ENCODE peak calls at places on chromosomes 5 and 9, in six cellular contexts. V, G, B, I, M and L are unnamed samples.

GRCh38 chr9:79701651-79702050 is 129.9 kb downstream of the TLE4 start:
- DNase-seq in V (no peak), G (no peak), B (no peak), I (no peak), M (no peak), L (peak; percentile 77)

GRCh38 chr9:129316281-129317030 is 138.4 kb upstream of the IER5L start:
- DNase-seq in V (no peak), G (no peak), B (no peak), I (no peak), M (no peak), L (no peak)

GRCh38 chr5:180824630-180825476 is 22.2 kb upstream of the MGAT1 start:
- DNase-seq in V (no peak), G (no peak), B (peak; percentile 54), I (no peak), M (no peak), L (no peak)

GRCh38 chr5:14435481-14435880 is 146.1 kb upstream of the OTULINL start:
- DNase-seq in V (no peak), G (no peak), B (no peak), I (no peak), M (no peak), L (no peak)

GRCh38 chr5:39200081-39200480 is 19.3 kb downstream of the FYB1 start:
- DNase-seq in V (no peak), G (no peak), B (no peak), I (no peak), M (no peak), L (no peak)

GRCh38 chr9:77161966-77162365 is 15.4 kb upstream of the VPS13A start:
- DNase-seq in V (no peak), G (no peak), B (no peak), I (no peak), M (no peak), L (no peak)

GRCh38 chr5:50965621-50966362 is 299.4 kb downstream of the PARP8 start:
- DNase-seq in V (no peak), G (no peak), B (no peak), I (no peak), M (no peak), L (no peak)

GRCh38 chr5:101045689-101046088 is 142.6 kb upstream of the ST8SIA4 start:
- DNase-seq in V (no peak), G (no peak), B (peak; percentile 55), I (no peak), M (no peak), L (peak; percentile 25)

GRCh38 chr9:12719431-12719830 is 26.2 kb downstream of the TYRP1 start:
- DNase-seq in V (peak; percentile 58), G (no peak), B (peak; percentile 39), I (peak; percentile 26), M (no peak), L (peak; percentile 41)

GRCh38 chr9:69330580-69330979 is 5.6 kb downstream of the ENTREP1 start:
- DNase-seq in V (no peak), G (no peak), B (no peak), I (no peak), M (no peak), L (no peak)

DNA sequence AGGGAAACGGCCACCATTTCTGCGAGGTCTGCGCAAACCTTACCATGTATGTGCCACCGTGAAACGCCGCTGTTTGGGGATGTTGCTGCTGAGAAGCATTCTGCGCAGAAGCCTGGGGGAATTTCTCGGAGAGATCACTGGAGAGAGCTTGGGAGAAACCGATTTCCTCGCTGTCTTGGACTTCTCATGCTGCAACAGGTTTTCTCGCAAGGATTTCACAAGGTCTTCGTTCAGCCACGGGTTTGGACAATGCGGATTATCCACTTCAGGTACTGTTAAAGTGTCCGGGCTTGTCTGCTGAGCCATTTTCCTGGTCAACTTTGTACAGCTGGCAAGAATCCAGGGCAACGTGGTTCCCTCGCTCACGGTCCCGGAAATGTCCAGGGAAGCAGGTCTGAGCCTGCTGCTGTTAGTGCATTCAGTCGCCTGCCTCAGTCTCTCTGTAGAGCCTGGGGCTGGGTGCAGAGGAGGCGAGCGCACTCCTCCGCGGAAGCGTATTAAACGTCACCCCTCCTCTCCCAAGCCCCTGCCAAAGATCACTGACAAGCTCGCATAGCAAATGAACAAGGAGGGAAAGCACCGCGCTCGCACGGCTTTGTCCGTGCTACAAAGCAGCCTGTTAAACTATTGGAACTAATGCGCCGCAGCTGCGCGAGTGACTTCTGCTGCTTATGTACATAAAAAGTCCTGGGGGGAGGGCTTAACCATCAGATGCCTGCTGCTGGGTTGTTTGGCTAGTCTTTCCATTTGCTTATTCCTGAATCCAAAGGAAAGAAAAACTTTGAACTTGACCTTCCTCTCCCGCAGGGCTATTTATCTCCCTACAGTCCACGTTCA is 125.1 kb downstream of the PDE4D start:
- DNase-seq in V (peak; percentile 90), G (no peak), B (peak; percentile 94), I (peak; percentile 77), M (no peak), L (no peak)
- H3K4me3 ChIP-seq in V (peak overlapping the region; percentile 79), G (no peak overlapping the region), B (peak overlapping the region; percentile 56), I (peak overlapping the region; percentile 68), M (no peak overlapping the region), L (no peak overlapping the region)

GRCh38 chr9:16873131-16873787 is 2.8 kb upstream of the BNC2 start:
- DNase-seq in V (peak; percentile 20), G (no peak), B (no peak), I (no peak), M (no peak), L (no peak)
- TF ChIP-seq MYC in V (no peak), G (no peak), B (no peak), I (no peak), M (no peak), L (no peak)

DNA sequence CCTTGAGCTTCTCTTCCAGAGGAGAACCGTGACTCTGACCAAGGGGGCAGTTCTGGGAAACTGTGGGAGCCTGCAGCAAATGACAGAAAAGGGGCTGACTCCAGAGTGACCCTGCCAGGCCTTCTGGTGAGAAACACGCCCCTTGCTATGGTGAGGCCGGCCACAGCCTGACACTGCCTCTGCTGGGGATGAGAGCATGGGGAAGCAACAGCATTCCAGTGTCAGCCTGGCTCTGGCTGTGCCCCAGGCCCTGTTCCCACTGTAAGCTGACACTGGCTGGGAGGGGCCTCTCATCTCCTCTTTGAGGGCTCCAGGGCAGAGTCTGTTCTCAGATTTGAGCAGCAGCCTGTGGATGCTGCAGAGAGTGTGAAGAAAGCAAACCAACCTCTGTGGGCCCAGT is 180.0 kb upstream of the IL12B start:
- DNase-seq in V (peak; percentile 42), G (no peak), B (no peak), I (peak; percentile 3), M (no peak), L (no peak)
- TF ChIP-seq CTCF in V (no peak), G (no peak), B (no peak), I (no peak), M (no peak), L (no peak)

DNA sequence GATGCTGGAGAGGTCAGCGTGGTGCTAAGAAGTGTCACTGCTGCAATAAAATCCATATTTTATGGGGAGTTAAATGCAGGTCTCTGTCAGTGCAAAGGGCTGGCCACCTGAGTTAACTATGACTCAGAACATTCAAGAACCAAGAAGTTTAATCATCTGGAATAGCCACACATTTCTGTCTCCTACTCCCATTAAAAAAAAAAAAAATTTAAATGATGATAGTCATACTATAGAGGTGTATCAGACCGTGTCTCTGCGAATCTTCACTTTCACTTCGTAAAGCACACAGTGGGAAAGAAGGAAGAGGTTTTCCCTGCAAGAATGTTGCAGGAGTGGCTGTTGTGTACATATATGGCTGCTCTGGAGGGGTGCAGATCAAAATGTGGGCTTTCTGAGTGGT is 1.4 kb downstream of the CDH6 start:
- DNase-seq in V (no peak), G (no peak), B (no peak), I (no peak), M (no peak), L (no peak)
- H3K4me3 ChIP-seq in V (peak overlapping the region; percentile 47), G (no peak overlapping the region), B (no peak overlapping the region), I (no peak overlapping the region), M (no peak overlapping the region), L (no peak overlapping the region)

GRCh38 chr9:89742660-89743059 is 137.8 kb downstream of the GADD45G start:
- DNase-seq in V (no peak), G (no peak), B (no peak), I (no peak), M (no peak), L (no peak)
- TF ChIP-seq MYC in V (no peak), G (no peak), B (no peak), I (no peak), M (no peak), L (no peak)

GRCh38 chr9:124480621-124480981 is 26.6 kb downstream of the NR5A1 start:
- DNase-seq in V (peak; percentile 53), G (peak; percentile 80), B (peak; percentile 14), I (peak; percentile 34), M (no peak), L (peak; percentile 66)
- TF ChIP-seq CTCF in V (peak; percentile 61), G (peak; percentile 84), B (peak; percentile 41), I (peak; percentile 79), M (peak; percentile 43), L (peak; percentile 60)

GRCh38 chr5:139481580-139482049 is 943 bp downstream of the STING1 start:
- DNase-seq in V (no peak), G (peak; percentile 43), B (no peak), I (no peak), M (no peak), L (peak; percentile 66)
- H3K4me3 ChIP-seq in V (no peak overlapping the region), G (peak overlapping the region; percentile 58), B (peak overlapping the region; percentile 4), I (peak overlapping the region; percentile 60), M (peak overlapping the region; percentile 59), L (peak overlapping the region; percentile 75)

GRCh38 chr9:7316967-7317366 is 482.6 kb downstream of the DMAC1 start:
- DNase-seq in V (no peak), G (no peak), B (no peak), I (no peak), M (no peak), L (no peak)

GRCh38 chr9:7316458-7316795 is 483.2 kb downstream of the DMAC1 start:
- DNase-seq in V (no peak), G (no peak), B (no peak), I (no peak), M (no peak), L (no peak)

GRCh38 chr9:7318920-7319319 is 480.7 kb downstream of the DMAC1 start:
- DNase-seq in V (no peak), G (no peak), B (no peak), I (no peak), M (no peak), L (peak; percentile 38)

GRCh38 chr9:7324031-7324654 is 475.4 kb downstream of the DMAC1 start:
- DNase-seq in V (no peak), G (no peak), B (no peak), I (no peak), M (no peak), L (no peak)

GRCh38 chr9:7320139-7320538 is 479.4 kb downstream of the DMAC1 start:
- DNase-seq in V (peak; percentile 92), G (peak; percentile 7), B (peak; percentile 18), I (no peak), M (no peak), L (peak; percentile 62)
- TF ChIP-seq MYC in V (no peak), G (no peak), B (no peak), I (no peak), M (no peak), L (no peak)